ENCODE peak calls at places on chromosomes 13 and 19, in six cellular contexts. X is EL; O is activated naive CD8-positive, alpha-beta T cell treated with anti-CD3 and anti-CD28 coated beads, Interleukin-2, amount 50 U/mL, for 24 hours; I is AG09319; F is ascending aorta; H is activated CD8-positive, alpha-beta memory T cell treated with anti-CD3 and anti-CD28 coated beads for 1 hour. C is an unnamed sample.

GRCh38 chr13:70188567-70188966 is 80.3 kb upstream of the KLHL1 start:
- DNase-seq in X (no peak), O (no peak), I (no peak), F (no peak), H (no peak), C (no peak)

GRCh38 chr19:16013181-16013850 is 63.0 kb upstream of the TPM4 start:
- DNase-seq in X (no peak), O (no peak), I (no peak), F (no peak), H (no peak), C (no peak)

GRCh38 chr13:110637747-110638146 is 22.4 kb downstream of the NAXD start:
- DNase-seq in X (no peak), O (no peak), I (no peak), F (no peak), H (no peak), C (no peak)

GRCh38 chr13:24360106-24360505 is 50.7 kb downstream of the C1QTNF9 start:
- DNase-seq in X (no peak), O (no peak), I (no peak), F (no peak), H (no peak), C (no peak)

GRCh38 chr13:25109341-25109740 is 13.4 kb downstream of the PABPC3 start:
- DNase-seq in X (no peak), O (no peak), I (no peak), F (no peak), H (no peak), C (no peak)

GRCh38 chr13:110298221-110298565 is 8.8 kb downstream of the COL4A1 start:
- DNase-seq in X (no peak), O (no peak), I (no peak), F (no peak), H (no peak), C (no peak)

GRCh38 chr19:33235269-33235995 is 9.8 kb upstream of the SLC7A10 start:
- DNase-seq in X (peak; percentile 65), O (peak; percentile 81), I (peak; percentile 22), F (no peak), H (peak; percentile 19), C (peak; percentile 43)

GRCh38 chr19:4909172-4909896 is at the start of gene UHRF1:
- DNase-seq in X (peak; percentile 79), O (peak; percentile 86), I (no peak), F (no peak), H (no peak), C (no peak)

GRCh38 chr13:76632388-76633044 is 253.7 kb downstream of the KCTD12 start:
- DNase-seq in X (no peak), O (no peak), I (no peak), F (no peak), H (no peak), C (no peak)

GRCh38 chr13:99275093-99275469 is 16.9 kb upstream of the GPR18 start:
- DNase-seq in X (peak; percentile 57), O (no peak), I (no peak), F (no peak), H (no peak), C (no peak)

GRCh38 chr13:48320906-48321510 is 17.5 kb downstream of the RB1 start:
- DNase-seq in X (no peak), O (no peak), I (no peak), F (no peak), H (no peak), C (no peak)

GRCh38 chr13:98556968-98557591 is 19.8 kb downstream of the STK24 start:
- DNase-seq in X (peak; percentile 91), O (no peak), I (no peak), F (no peak), H (no peak), C (no peak)

GRCh38 chr19:35901854-35902661 is at the start of gene HCST:
- DNase-seq in X (peak; percentile 59), O (peak; percentile 51), I (no peak), F (no peak), H (no peak), C (no peak)

GRCh38 chr13:72127031-72127430 is 260.0 kb upstream of the DACH1 start:
- DNase-seq in X (no peak), O (no peak), I (no peak), F (no peak), H (no peak), C (no peak)

GRCh38 chr13:62357887-62358645 is 942.4 kb upstream of the PCDH20 start:
- DNase-seq in X (no peak), O (no peak), I (peak; percentile 2), F (no peak), H (no peak), C (no peak)

C was measured in thoracic aorta.